ENCODE peak calls at places on chromosomes 1 and 21, in six cellular contexts. H is GM12891, D is HepG2, F is GM12878, X is K562, K is H1. N is an unnamed sample.

GRCh38 chr1:65820983-65821382 is 28.3 kb downstream of the PDE4B start:
- DNase-seq in H (no peak), F (no peak), X (no peak), K (no peak), D (no peak), N (no peak)

GRCh38 chr1:15353839-15354579 is 55.7 kb upstream of the EFHD2 start:
- DNase-seq in D (peak), H (no peak), K (no peak), X (peak), F (no peak), N (no peak)

GRCh38 chr1:43493661-43494450 is 36.8 kb upstream of the PTPRF start:
- DNase-seq in H (no peak), F (no peak), X (no peak), K (no peak), D (peak), N (no peak)

GRCh38 chr1:165143437-165144065 is 213.0 kb downstream of the LMX1A start:
- DNase-seq in X (peak), D (peak), H (no peak), F (no peak), K (no peak), N (no peak)

GRCh38 chr1:25447547-25447946 is 16.9 kb downstream of the MACO1 start:
- DNase-seq in K (no peak), X (no peak), H (no peak), F (peak), D (no peak), N (no peak)

GRCh38 chr21:43797925-43798715 is 8.7 kb downstream of the RRP1 start:
- DNase-seq in H (no peak), X (no peak), F (no peak), D (no peak), K (no peak), N (no peak)

GRCh38 chr1:43902058-43902831 is 31.4 kb upstream of the ARTN start:
- DNase-seq in H (no peak), K (no peak), D (no peak), F (no peak), X (no peak), N (no peak)

GRCh38 chr1:239243003-239243402 is 143.4 kb upstream of the CHRM3 start:
- DNase-seq in K (no peak), D (no peak), X (no peak), F (no peak), H (no peak), N (no peak)

GRCh38 chr1:119081705-119082104 is 58.7 kb downstream of the WARS2 start:
- DNase-seq in X (no peak), F (no peak), K (no peak), H (no peak), D (no peak), N (no peak)

GRCh38 chr21:45537111-45537745 is 5.0 kb downstream of the SLC19A1 start:
- DNase-seq in F (no peak), X (no peak), D (no peak), H (no peak), K (no peak), N (no peak)

GRCh38 chr21:26659181-26659580 is 86.1 kb upstream of the CYYR1 start:
- DNase-seq in X (no peak), D (no peak), F (no peak), H (no peak), K (no peak), N (no peak)

GRCh38 chr1:107430540-107431228 is 289.8 kb downstream of the NTNG1 start:
- DNase-seq in K (no peak), F (peak), X (peak), H (no peak), D (peak), N (no peak)

GRCh38 chr1:165235158-165235776 is 121.2 kb downstream of the LMX1A start:
- DNase-seq in K (no peak), D (no peak), X (no peak), H (no peak), F (no peak), N (no peak)

GRCh38 chr1:53495608-53496345 is 36.6 kb downstream of the DMRTB1 start:
- DNase-seq in H (no peak), K (no peak), F (no peak), D (no peak), X (no peak), N (no peak)

GRCh38 chr1:4668738-4669700 is 14.6 kb downstream of the AJAP1 start:
- DNase-seq in D (no peak), H (no peak), K (no peak), X (no peak), F (no peak), N (no peak)

GRCh38 chr1:225483818-225484656 is 56.2 kb upstream of the LBR start:
- DNase-seq in D (no peak), H (no peak), K (no peak), X (no peak), F (no peak), N (no peak)

GRCh38 chr1:9705337-9706098 is 54.0 kb downstream of the PIK3CD start:
- DNase-seq in K (no peak), F (no peak), X (no peak), D (no peak), H (no peak), N (no peak)

GRCh38 chr1:111656093-111657017 is 36.8 kb downstream of the RAP1A start:
- DNase-seq in F (no peak), K (no peak), X (peak), H (no peak), D (peak), N (no peak)

GRCh38 chr1:228006034-228006792 is 585 bp upstream of the WNT3A start:
- DNase-seq in D (no peak), K (no peak), X (peak), F (no peak), H (no peak), N (no peak)

GRCh38 chr1:225880210-225880584 is 2.0 kb downstream of the TMEM63A start:
- DNase-seq in H (no peak), K (no peak), F (no peak), X (no peak), D (no peak), N (no peak)

GRCh38 chr21:42997053-42997452 is 22.7 kb downstream of the PKNOX1 start:
- DNase-seq in K (no peak), X (no peak), H (no peak), D (no peak), F (no peak), N (no peak)

GRCh38 chr1:21185221-21185731 is 8.6 kb upstream of the EIF4G3 start:
- DNase-seq in K (no peak), D (no peak), X (no peak), F (no peak), H (no peak), N (no peak)

GRCh38 chr1:200336901-200337391 is 72.9 kb downstream of the ZNF281 start:
- DNase-seq in D (no peak), X (no peak), F (no peak), K (no peak), H (no peak), N (no peak)

GRCh38 chr1:197144570-197145325 is 1.7 kb downstream of the ASPM start:
- DNase-seq in F (no peak), X (peak), K (no peak), H (no peak), D (peak), N (no peak)

GRCh38 chr1:176119549-176119948 is 87.5 kb downstream of the COP1 start:
- DNase-seq in H (no peak), D (peak), X (no peak), F (no peak), K (no peak), N (no peak)

GRCh38 chr1:4219111-4219510 is 319.0 kb upstream of the C1orf174 start:
- DNase-seq in D (no peak), F (no peak), H (no peak), K (no peak), X (no peak), N (no peak)

GRCh38 chr1:217484881-217485280 is 146.0 kb downstream of the GPATCH2 start:
- DNase-seq in H (no peak), X (no peak), F (no peak), D (no peak), K (no peak), N (no peak)

DNA sequence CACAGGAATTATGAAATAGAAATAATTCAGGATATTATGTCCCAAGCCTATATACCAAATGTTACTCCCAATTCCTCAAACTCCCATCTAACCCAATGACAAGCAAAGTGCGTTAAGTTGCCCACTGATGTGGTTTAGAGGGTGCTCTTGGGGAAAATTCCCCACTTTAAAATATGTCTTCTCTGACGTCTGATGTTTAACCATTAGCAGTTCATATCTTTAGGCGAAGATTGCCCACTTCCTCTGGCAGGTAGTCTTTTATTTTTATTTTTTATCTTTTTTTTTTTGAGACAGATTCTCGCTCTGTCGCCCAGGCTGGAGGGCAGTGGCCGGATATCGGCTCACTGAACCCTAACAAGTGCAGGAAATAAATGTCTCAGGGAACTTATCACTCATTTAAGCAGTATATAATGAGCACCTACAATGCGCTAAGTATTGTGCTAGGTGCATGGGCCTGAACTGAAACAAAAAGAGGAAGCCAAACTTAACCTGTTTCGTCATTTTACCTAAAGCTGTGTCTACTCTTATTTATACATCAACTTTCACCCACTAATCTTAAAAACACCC is 1.3 kb upstream of the LYST start:
- DNase-seq in X (no peak), D (no peak), K (no peak), F (no peak), H (no peak), N (no peak)
- TF ChIP-seq TAF1 in X (no peak), D (no peak), K (no peak), F (no peak), H (no peak), N (no peak)

GRCh38 chr1:237467320-237467719 is 423.4 kb downstream of the ZP4 start:
- DNase-seq in X (no peak), F (no peak), K (no peak), D (no peak), H (no peak), N (no peak)

GRCh38 chr1:237473896-237474295 is 416.8 kb downstream of the ZP4 start:
- DNase-seq in D (no peak), F (no peak), X (no peak), K (no peak), H (no peak), N (no peak)

GRCh38 chr1:237471377-237471776 is 419.3 kb downstream of the ZP4 start:
- DNase-seq in H (no peak), D (no peak), X (no peak), K (no peak), F (no peak), N (no peak)

DNA sequence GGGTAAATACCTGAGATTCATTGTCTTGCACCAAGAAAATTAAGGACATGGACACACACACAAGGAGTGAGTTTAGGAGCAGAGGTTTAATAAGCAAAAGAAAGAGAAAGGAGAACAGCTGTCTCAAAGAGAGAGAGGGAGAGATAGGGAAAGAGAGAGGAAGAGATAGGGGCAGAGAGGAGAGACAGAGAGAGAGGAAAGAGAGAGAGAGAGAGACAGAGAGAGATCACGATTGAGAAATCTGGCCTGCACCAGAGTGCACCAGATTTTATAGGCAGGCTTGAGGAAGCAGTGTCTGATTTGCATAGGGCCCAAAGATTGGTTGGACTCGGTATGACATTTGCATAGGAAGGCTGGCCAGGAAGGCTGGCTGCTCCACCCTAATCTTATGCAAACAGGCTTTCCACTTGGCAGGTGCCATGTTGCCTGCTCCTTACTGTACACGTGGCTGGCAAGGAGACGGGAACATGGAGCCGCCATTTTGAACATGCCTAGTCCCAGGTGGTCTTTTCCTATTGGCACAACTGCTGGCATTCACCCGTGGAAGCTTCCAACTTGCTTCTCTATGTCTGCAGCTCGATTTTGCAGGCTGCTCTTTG is 419.9 kb downstream of the ZP4 start:
- DNase-seq in F (no peak), H (no peak), X (no peak), K (no peak), D (no peak), N (no peak)
- TF ChIP-seq POLR2A in F (no peak), H (no peak), X (no peak), K (no peak), D (no peak), N (no peak)

GRCh38 chr1:177969109-177969508 is 749 bp downstream of the SEC16B start:
- DNase-seq in D (peak), H (no peak), K (no peak), X (no peak), F (no peak), N (no peak)
- TF ChIP-seq POLR2AphosphoS5 in D (no peak), H (no peak), K (no peak), X (no peak), F (no peak), N (no peak)

GRCh38 chr1:6668503-6668902 is 33.1 kb downstream of the DNAJC11 start:
- DNase-seq in X (no peak), F (no peak), D (no peak), H (no peak), K (no peak), N (no peak)

GRCh38 chr1:6666696-6667095 is 34.9 kb downstream of the DNAJC11 start:
- DNase-seq in F (no peak), K (no peak), D (no peak), H (no peak), X (peak), N (no peak)

GRCh38 chr1:6672558-6672957 is 29.1 kb downstream of the DNAJC11 start:
- DNase-seq in X (no peak), F (no peak), H (no peak), D (no peak), K (no peak), N (no peak)

GRCh38 chr1:6667139-6667538 is 34.5 kb downstream of the DNAJC11 start:
- DNase-seq in F (no peak), D (no peak), X (no peak), K (no peak), H (no peak), N (no peak)
- TF ChIP-seq TAF1 in F (no peak), D (no peak), X (no peak), K (no peak), H (no peak), N (no peak)